ENCODE peak calls at places on chromosomes 12 and 14, in nine cellular contexts. One of them, this sample, is unnamed.

GRCh38 chr14:52086755-52087154 is 17.9 kb upstream of the NID2 start:
- DNase-seq in ovary: no peak
- DNase-seq in neuronal stem cell: no peak
- DNase-seq in Caco-2: no peak
- DNase-seq in lower lobe of right lung: no peak
- DNase-seq in AG09309: no peak
- DNase-seq in H1: no peak
- DNase-seq in skeletal muscle cell: no peak
- DNase-seq in upper lobe of right lung: no peak
- DNase-seq in this sample: no peak

GRCh38 chr12:27709932-27710591 is 570 bp upstream of the MRPS35 start:
- DNase-seq in ovary: no peak
- DNase-seq in neuronal stem cell: no peak
- DNase-seq in Caco-2: peak
- DNase-seq in lower lobe of right lung: no peak
- DNase-seq in AG09309: no peak
- DNase-seq in H1: peak
- DNase-seq in skeletal muscle cell: peak
- DNase-seq in upper lobe of right lung: peak
- DNase-seq in this sample: peak

GRCh38 chr12:93197067-93197593 is 180.6 kb upstream of the NUDT4 start:
- DNase-seq in ovary: no peak
- DNase-seq in neuronal stem cell: no peak
- DNase-seq in Caco-2: peak
- DNase-seq in lower lobe of right lung: no peak
- DNase-seq in AG09309: no peak
- DNase-seq in H1: no peak
- DNase-seq in skeletal muscle cell: peak
- DNase-seq in upper lobe of right lung: no peak
- DNase-seq in this sample: no peak

GRCh38 chr12:52628111-52628507 is 9.8 kb upstream of the KRT73 start:
- DNase-seq in ovary: no peak
- DNase-seq in neuronal stem cell: no peak
- DNase-seq in Caco-2: no peak
- DNase-seq in lower lobe of right lung: no peak
- DNase-seq in AG09309: no peak
- DNase-seq in H1: peak
- DNase-seq in skeletal muscle cell: no peak
- DNase-seq in upper lobe of right lung: no peak
- DNase-seq in this sample: no peak

GRCh38 chr14:100844082-100844408 is 18.1 kb downstream of the MEG3 start:
- DNase-seq in ovary: peak
- DNase-seq in neuronal stem cell: no peak
- DNase-seq in Caco-2: no peak
- DNase-seq in lower lobe of right lung: peak
- DNase-seq in AG09309: no peak
- DNase-seq in H1: no peak
- DNase-seq in skeletal muscle cell: no peak
- DNase-seq in upper lobe of right lung: no peak
- DNase-seq in this sample: peak

GRCh38 chr14:104144911-104145825 is 6.8 kb downstream of the KIF26A start:
- DNase-seq in ovary: peak
- DNase-seq in neuronal stem cell: no peak
- DNase-seq in Caco-2: no peak
- DNase-seq in lower lobe of right lung: peak
- DNase-seq in AG09309: no peak
- DNase-seq in H1: peak
- DNase-seq in skeletal muscle cell: no peak
- DNase-seq in upper lobe of right lung: peak
- DNase-seq in this sample: no peak

GRCh38 chr12:3355378-3355900 is 135.6 kb upstream of the PRMT8 start:
- DNase-seq in ovary: no peak
- DNase-seq in neuronal stem cell: no peak
- DNase-seq in Caco-2: no peak
- DNase-seq in lower lobe of right lung: no peak
- DNase-seq in AG09309: no peak
- DNase-seq in H1: no peak
- DNase-seq in skeletal muscle cell: no peak
- DNase-seq in upper lobe of right lung: no peak
- DNase-seq in this sample: no peak

GRCh38 chr12:65121049-65121955 is at the start of gene WIF1:
- DNase-seq in ovary: no peak
- DNase-seq in neuronal stem cell: peak
- DNase-seq in Caco-2: no peak
- DNase-seq in lower lobe of right lung: peak
- DNase-seq in AG09309: no peak
- DNase-seq in H1: peak
- DNase-seq in skeletal muscle cell: no peak
- DNase-seq in upper lobe of right lung: peak
- DNase-seq in this sample: no peak

GRCh38 chr14:102363182-102363952 is 626 bp downstream of the TECPR2 start:
- DNase-seq in ovary: no peak
- DNase-seq in neuronal stem cell: peak
- DNase-seq in Caco-2: no peak
- DNase-seq in lower lobe of right lung: peak
- DNase-seq in AG09309: no peak
- DNase-seq in H1: no peak
- DNase-seq in skeletal muscle cell: peak
- DNase-seq in upper lobe of right lung: no peak
- DNase-seq in this sample: no peak

GRCh38 chr12:67927815-67928214 is 61.4 kb upstream of the IFNG-AS1 start:
- DNase-seq in ovary: no peak
- DNase-seq in neuronal stem cell: no peak
- DNase-seq in Caco-2: no peak
- DNase-seq in lower lobe of right lung: no peak
- DNase-seq in AG09309: no peak
- DNase-seq in H1: no peak
- DNase-seq in skeletal muscle cell: no peak
- DNase-seq in upper lobe of right lung: no peak
- DNase-seq in this sample: no peak

GRCh38 chr12:39402922-39403321 is 40.0 kb downstream of the KIF21A start:
- DNase-seq in ovary: no peak
- DNase-seq in neuronal stem cell: no peak
- DNase-seq in Caco-2: no peak
- DNase-seq in lower lobe of right lung: no peak
- DNase-seq in AG09309: no peak
- DNase-seq in H1: no peak
- DNase-seq in skeletal muscle cell: no peak
- DNase-seq in upper lobe of right lung: no peak
- DNase-seq in this sample: no peak

GRCh38 chr12:53845932-53846331 is 92.7 kb upstream of the HOXC13 start:
- DNase-seq in ovary: no peak
- DNase-seq in neuronal stem cell: no peak
- DNase-seq in Caco-2: no peak
- DNase-seq in lower lobe of right lung: no peak
- DNase-seq in AG09309: no peak
- DNase-seq in H1: no peak
- DNase-seq in skeletal muscle cell: no peak
- DNase-seq in upper lobe of right lung: no peak
- DNase-seq in this sample: no peak

GRCh38 chr14:86961106-86961716 is 1031.8 kb downstream of the GALC start:
- DNase-seq in ovary: no peak
- DNase-seq in neuronal stem cell: no peak
- DNase-seq in Caco-2: peak
- DNase-seq in lower lobe of right lung: no peak
- DNase-seq in AG09309: no peak
- DNase-seq in H1: no peak
- DNase-seq in skeletal muscle cell: no peak
- DNase-seq in upper lobe of right lung: no peak
- DNase-seq in this sample: peak

GRCh38 chr12:6821271-6821673 is 349 bp upstream of the GPR162 start:
- DNase-seq in ovary: no peak
- DNase-seq in neuronal stem cell: no peak
- DNase-seq in Caco-2: peak
- DNase-seq in lower lobe of right lung: peak
- DNase-seq in AG09309: no peak
- DNase-seq in H1: peak
- DNase-seq in skeletal muscle cell: peak
- DNase-seq in upper lobe of right lung: peak
- DNase-seq in this sample: peak

GRCh38 chr12:69501154-69501895 is 31.1 kb downstream of the FRS2 start:
- DNase-seq in ovary: no peak
- DNase-seq in neuronal stem cell: no peak
- DNase-seq in Caco-2: no peak
- DNase-seq in lower lobe of right lung: no peak
- DNase-seq in AG09309: no peak
- DNase-seq in H1: no peak
- DNase-seq in skeletal muscle cell: no peak
- DNase-seq in upper lobe of right lung: no peak
- DNase-seq in this sample: no peak

GRCh38 chr12:96719671-96720362 is 187.2 kb upstream of the NEDD1 start:
- DNase-seq in ovary: no peak
- DNase-seq in neuronal stem cell: no peak
- DNase-seq in Caco-2: no peak
- DNase-seq in lower lobe of right lung: no peak
- DNase-seq in AG09309: no peak
- DNase-seq in H1: no peak
- DNase-seq in skeletal muscle cell: no peak
- DNase-seq in upper lobe of right lung: no peak
- DNase-seq in this sample: peak

GRCh38 chr12:124147579-124147978 is 147.3 kb upstream of the RFLNA start:
- DNase-seq in ovary: no peak
- DNase-seq in neuronal stem cell: no peak
- DNase-seq in Caco-2: no peak
- DNase-seq in lower lobe of right lung: no peak
- DNase-seq in AG09309: no peak
- DNase-seq in H1: no peak
- DNase-seq in skeletal muscle cell: no peak
- DNase-seq in upper lobe of right lung: no peak
- DNase-seq in this sample: no peak

GRCh38 chr12:14554281-14555008 is 13.2 kb downstream of the PLBD1 start:
- DNase-seq in ovary: peak
- DNase-seq in neuronal stem cell: no peak
- DNase-seq in Caco-2: no peak
- DNase-seq in lower lobe of right lung: peak
- DNase-seq in AG09309: no peak
- DNase-seq in H1: no peak
- DNase-seq in skeletal muscle cell: no peak
- DNase-seq in upper lobe of right lung: peak
- DNase-seq in this sample: no peak
- H3K4me3 ChIP-seq in ovary: no peak
- H3K4me3 ChIP-seq in neuronal stem cell: no peak
- H3K4me3 ChIP-seq in Caco-2: no peak
- H3K4me3 ChIP-seq in lower lobe of right lung: peak
- H3K4me3 ChIP-seq in AG09309: no peak
- H3K4me3 ChIP-seq in H1: no peak
- H3K4me3 ChIP-seq in skeletal muscle cell: no peak
- H3K4me3 ChIP-seq in upper lobe of right lung: peak
- H3K4me3 ChIP-seq in this sample: no peak

DNA sequence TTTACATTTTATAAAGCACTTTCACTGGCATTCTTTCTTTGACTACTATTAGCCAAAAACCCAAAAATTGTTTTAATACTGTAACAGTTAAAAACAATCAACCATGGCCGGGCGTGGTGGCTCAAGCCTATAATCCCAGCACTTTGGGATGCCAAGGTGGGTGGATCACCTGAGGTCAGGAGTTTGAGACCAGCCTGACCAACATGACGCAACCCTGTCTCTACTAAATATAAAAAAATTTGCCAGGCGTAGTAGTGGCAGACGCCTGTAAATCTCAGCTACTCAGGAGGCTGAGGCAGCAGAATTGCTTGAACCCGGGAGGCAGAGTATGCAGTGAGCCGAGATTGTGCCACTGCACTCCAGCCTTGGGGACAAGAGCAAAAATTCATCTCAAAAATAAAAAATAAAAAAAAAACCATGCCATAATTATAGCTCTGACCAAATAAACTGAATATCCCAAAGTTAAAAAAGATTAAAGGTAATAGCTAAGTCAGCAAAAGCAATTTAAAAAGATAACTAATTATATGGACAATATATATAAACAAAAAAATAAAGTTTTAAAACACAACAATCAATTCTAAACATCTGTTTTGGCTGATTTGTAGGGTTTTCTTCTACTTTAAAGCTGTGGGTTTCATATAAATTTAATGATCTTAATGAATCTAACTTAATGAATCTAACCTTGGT is 10.0 kb downstream of the SINHCAF start:
- DNase-seq in ovary: no peak
- DNase-seq in neuronal stem cell: no peak
- DNase-seq in Caco-2: no peak
- DNase-seq in lower lobe of right lung: no peak
- DNase-seq in AG09309: no peak
- DNase-seq in H1: no peak
- DNase-seq in skeletal muscle cell: no peak
- DNase-seq in upper lobe of right lung: no peak
- DNase-seq in this sample: no peak
- H3K4me3 ChIP-seq in ovary: no peak
- H3K4me3 ChIP-seq in neuronal stem cell: no peak
- H3K4me3 ChIP-seq in Caco-2: no peak
- H3K4me3 ChIP-seq in lower lobe of right lung: no peak
- H3K4me3 ChIP-seq in AG09309: no peak
- H3K4me3 ChIP-seq in H1: no peak
- H3K4me3 ChIP-seq in skeletal muscle cell: no peak
- H3K4me3 ChIP-seq in upper lobe of right lung: no peak
- H3K4me3 ChIP-seq in this sample: no peak

GRCh38 chr14:57834001-57834598 is 31.8 kb downstream of the SLC35F4 start:
- DNase-seq in ovary: no peak
- DNase-seq in neuronal stem cell: no peak
- DNase-seq in Caco-2: no peak
- DNase-seq in lower lobe of right lung: no peak
- DNase-seq in AG09309: no peak
- DNase-seq in H1: no peak
- DNase-seq in skeletal muscle cell: no peak
- DNase-seq in upper lobe of right lung: no peak
- DNase-seq in this sample: no peak

GRCh38 chr14:57835751-57836150 is 30.1 kb downstream of the SLC35F4 start:
- DNase-seq in ovary: no peak
- DNase-seq in neuronal stem cell: no peak
- DNase-seq in Caco-2: no peak
- DNase-seq in lower lobe of right lung: no peak
- DNase-seq in AG09309: no peak
- DNase-seq in H1: no peak
- DNase-seq in skeletal muscle cell: no peak
- DNase-seq in upper lobe of right lung: no peak
- DNase-seq in this sample: no peak

GRCh38 chr14:57834961-57835360 is 30.9 kb downstream of the SLC35F4 start:
- DNase-seq in ovary: no peak
- DNase-seq in neuronal stem cell: no peak
- DNase-seq in Caco-2: no peak
- DNase-seq in lower lobe of right lung: no peak
- DNase-seq in AG09309: no peak
- DNase-seq in H1: no peak
- DNase-seq in skeletal muscle cell: no peak
- DNase-seq in upper lobe of right lung: no peak
- DNase-seq in this sample: no peak

GRCh38 chr14:57831981-57832380 is 33.9 kb downstream of the SLC35F4 start:
- DNase-seq in ovary: no peak
- DNase-seq in neuronal stem cell: peak
- DNase-seq in Caco-2: no peak
- DNase-seq in lower lobe of right lung: no peak
- DNase-seq in AG09309: no peak
- DNase-seq in H1: no peak
- DNase-seq in skeletal muscle cell: no peak
- DNase-seq in upper lobe of right lung: no peak
- DNase-seq in this sample: peak

GRCh38 chr14:57833304-57833703 is 32.6 kb downstream of the SLC35F4 start:
- DNase-seq in ovary: no peak
- DNase-seq in neuronal stem cell: no peak
- DNase-seq in Caco-2: no peak
- DNase-seq in lower lobe of right lung: no peak
- DNase-seq in AG09309: peak
- DNase-seq in H1: no peak
- DNase-seq in skeletal muscle cell: peak
- DNase-seq in upper lobe of right lung: no peak
- DNase-seq in this sample: no peak
- H3K4me3 ChIP-seq in ovary: no peak
- H3K4me3 ChIP-seq in neuronal stem cell: no peak
- H3K4me3 ChIP-seq in Caco-2: no peak
- H3K4me3 ChIP-seq in lower lobe of right lung: no peak
- H3K4me3 ChIP-seq in AG09309: no peak
- H3K4me3 ChIP-seq in H1: no peak
- H3K4me3 ChIP-seq in skeletal muscle cell: no peak
- H3K4me3 ChIP-seq in upper lobe of right lung: no peak
- H3K4me3 ChIP-seq in this sample: no peak

GRCh38 chr14:83164591-83164990 is 1630.9 kb upstream of the SEL1L start:
- DNase-seq in ovary: no peak
- DNase-seq in neuronal stem cell: no peak
- DNase-seq in Caco-2: no peak
- DNase-seq in lower lobe of right lung: no peak
- DNase-seq in AG09309: no peak
- DNase-seq in H1: no peak
- DNase-seq in skeletal muscle cell: no peak
- DNase-seq in upper lobe of right lung: no peak
- DNase-seq in this sample: no peak
- H3K4me3 ChIP-seq in ovary: no peak
- H3K4me3 ChIP-seq in neuronal stem cell: no peak
- H3K4me3 ChIP-seq in Caco-2: no peak
- H3K4me3 ChIP-seq in lower lobe of right lung: no peak
- H3K4me3 ChIP-seq in AG09309: no peak
- H3K4me3 ChIP-seq in H1: no peak
- H3K4me3 ChIP-seq in skeletal muscle cell: no peak
- H3K4me3 ChIP-seq in upper lobe of right lung: no peak
- H3K4me3 ChIP-seq in this sample: no peak

This sample was measured in Jurkat, Clone E6-1.